ENCODE peak calls at places on chromosomes 3 and 15, in six cellular contexts. One of them, this sample, is unnamed.

GRCh38 chr3:60696559-60697125 is 554.6 kb downstream of the FHIT start:
- DNase-seq in prostate gland: no peak
- DNase-seq in SK-N-SH: no peak
- DNase-seq in endothelial cell of umbilical vein: no peak
- DNase-seq in transverse colon: no peak
- DNase-seq in breast epithelium: no peak
- DNase-seq in this sample: no peak

GRCh38 chr3:122366379-122366749 is 16.7 kb downstream of the MIX23 start:
- DNase-seq in SK-N-SH: no peak
- DNase-seq in breast epithelium: no peak
- DNase-seq in transverse colon: no peak
- DNase-seq in prostate gland: no peak
- DNase-seq in endothelial cell of umbilical vein: no peak
- DNase-seq in this sample: no peak

GRCh38 chr3:15979490-15979889 is 181.7 kb upstream of the ANKRD28 start:
- DNase-seq in transverse colon: no peak
- DNase-seq in breast epithelium: no peak
- DNase-seq in prostate gland: no peak
- DNase-seq in endothelial cell of umbilical vein: no peak
- DNase-seq in SK-N-SH: no peak
- DNase-seq in this sample: peak

GRCh38 chr3:119637679-119638525 is 22.5 kb downstream of the POPDC2 start:
- DNase-seq in transverse colon: no peak
- DNase-seq in breast epithelium: no peak
- DNase-seq in SK-N-SH: peak
- DNase-seq in prostate gland: no peak
- DNase-seq in endothelial cell of umbilical vein: peak
- DNase-seq in this sample: no peak

GRCh38 chr3:71703796-71704195 is 21.4 kb downstream of the EIF4E3 start:
- DNase-seq in endothelial cell of umbilical vein: no peak
- DNase-seq in breast epithelium: no peak
- DNase-seq in prostate gland: no peak
- DNase-seq in SK-N-SH: no peak
- DNase-seq in transverse colon: no peak
- DNase-seq in this sample: no peak

GRCh38 chr15:60585743-60586708 is 107.1 kb upstream of the ICE2 start:
- DNase-seq in transverse colon: peak
- DNase-seq in prostate gland: peak
- DNase-seq in breast epithelium: no peak
- DNase-seq in SK-N-SH: peak
- DNase-seq in endothelial cell of umbilical vein: peak
- DNase-seq in this sample: no peak

GRCh38 chr3:86967062-86967461 is 23.9 kb downstream of the VGLL3 start:
- DNase-seq in endothelial cell of umbilical vein: no peak
- DNase-seq in SK-N-SH: no peak
- DNase-seq in prostate gland: no peak
- DNase-seq in transverse colon: no peak
- DNase-seq in breast epithelium: no peak
- DNase-seq in this sample: no peak

GRCh38 chr3:95810468-95810867 is 1003.9 kb upstream of the EPHA6 start:
- DNase-seq in breast epithelium: no peak
- DNase-seq in endothelial cell of umbilical vein: no peak
- DNase-seq in prostate gland: no peak
- DNase-seq in transverse colon: no peak
- DNase-seq in SK-N-SH: no peak
- DNase-seq in this sample: no peak

GRCh38 chr3:88123526-88123925 is 26.2 kb upstream of the C3orf38 start:
- DNase-seq in prostate gland: no peak
- DNase-seq in SK-N-SH: no peak
- DNase-seq in transverse colon: no peak
- DNase-seq in breast epithelium: no peak
- DNase-seq in endothelial cell of umbilical vein: no peak
- DNase-seq in this sample: no peak

GRCh38 chr3:58672451-58672850 is 5.9 kb upstream of the FAM3D start:
- DNase-seq in SK-N-SH: no peak
- DNase-seq in breast epithelium: no peak
- DNase-seq in prostate gland: no peak
- DNase-seq in transverse colon: no peak
- DNase-seq in endothelial cell of umbilical vein: no peak
- DNase-seq in this sample: no peak

GRCh38 chr3:59266551-59266950 is 216.7 kb upstream of the CFAP20DC start:
- DNase-seq in SK-N-SH: no peak
- DNase-seq in prostate gland: no peak
- DNase-seq in breast epithelium: no peak
- DNase-seq in transverse colon: no peak
- DNase-seq in endothelial cell of umbilical vein: no peak
- DNase-seq in this sample: peak

GRCh38 chr15:70875001-70875782 is 17.0 kb downstream of the THAP10 start:
- DNase-seq in SK-N-SH: peak
- DNase-seq in prostate gland: no peak
- DNase-seq in endothelial cell of umbilical vein: peak
- DNase-seq in breast epithelium: no peak
- DNase-seq in transverse colon: no peak
- DNase-seq in this sample: no peak

DNA sequence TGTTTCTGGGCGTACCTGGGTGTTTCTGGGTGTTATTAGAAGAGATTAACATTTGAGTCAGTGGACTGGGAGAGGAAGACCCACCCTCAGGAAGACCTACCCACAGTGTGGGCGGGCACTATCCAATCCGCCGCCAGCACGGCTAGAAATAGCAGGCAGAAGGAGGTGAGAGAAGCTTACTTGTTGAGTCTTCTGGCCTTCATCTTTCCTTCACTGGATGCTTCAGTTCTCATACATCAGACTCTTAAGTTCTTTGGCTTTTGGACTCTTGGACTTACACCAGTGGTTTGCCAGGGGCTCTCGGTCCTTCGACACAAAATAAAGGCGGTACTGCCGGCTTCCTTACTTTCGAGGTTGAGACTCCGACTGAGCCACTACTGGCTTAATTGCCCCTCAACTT is 654.6 kb upstream of the CADM2 start:
- DNase-seq in breast epithelium: no peak
- DNase-seq in endothelial cell of umbilical vein: no peak
- DNase-seq in prostate gland: no peak
- DNase-seq in SK-N-SH: no peak
- DNase-seq in transverse colon: no peak
- DNase-seq in this sample: no peak
- TF ChIP-seq POLR2AphosphoS5 in breast epithelium: no peak
- TF ChIP-seq POLR2AphosphoS5 in endothelial cell of umbilical vein: no peak
- TF ChIP-seq POLR2AphosphoS5 in prostate gland: no peak
- TF ChIP-seq POLR2AphosphoS5 in SK-N-SH: no peak
- TF ChIP-seq POLR2AphosphoS5 in transverse colon: no peak
- TF ChIP-seq POLR2AphosphoS5 in this sample: no peak

DNA sequence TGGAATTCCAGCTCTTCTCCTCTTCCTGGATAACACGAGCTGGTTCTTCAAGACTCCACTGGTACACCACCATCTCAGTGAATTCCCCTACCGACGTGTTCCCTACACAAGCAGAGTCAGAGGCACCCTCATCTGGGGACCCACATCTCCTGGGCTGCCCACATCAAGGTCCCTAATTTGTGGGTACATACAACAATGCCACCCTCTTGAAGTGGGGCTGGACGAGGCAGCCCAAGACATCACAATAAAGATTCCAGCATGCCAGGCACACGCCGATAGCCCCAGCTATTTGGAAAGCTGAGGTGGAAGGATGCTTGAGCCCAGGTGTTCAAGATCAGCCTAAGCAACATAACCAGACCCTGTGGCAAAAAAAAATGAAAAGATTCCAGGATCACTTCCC is 221.2 kb upstream of the LINGO1 start:
- DNase-seq in endothelial cell of umbilical vein: no peak
- DNase-seq in breast epithelium: peak
- DNase-seq in prostate gland: no peak
- DNase-seq in transverse colon: no peak
- DNase-seq in SK-N-SH: no peak
- DNase-seq in this sample: no peak
- H3K4me3 ChIP-seq in endothelial cell of umbilical vein: no peak
- H3K4me3 ChIP-seq in breast epithelium: no peak
- H3K4me3 ChIP-seq in prostate gland: no peak
- H3K4me3 ChIP-seq in transverse colon: no peak
- H3K4me3 ChIP-seq in SK-N-SH: no peak
- H3K4me3 ChIP-seq in this sample: no peak

DNA sequence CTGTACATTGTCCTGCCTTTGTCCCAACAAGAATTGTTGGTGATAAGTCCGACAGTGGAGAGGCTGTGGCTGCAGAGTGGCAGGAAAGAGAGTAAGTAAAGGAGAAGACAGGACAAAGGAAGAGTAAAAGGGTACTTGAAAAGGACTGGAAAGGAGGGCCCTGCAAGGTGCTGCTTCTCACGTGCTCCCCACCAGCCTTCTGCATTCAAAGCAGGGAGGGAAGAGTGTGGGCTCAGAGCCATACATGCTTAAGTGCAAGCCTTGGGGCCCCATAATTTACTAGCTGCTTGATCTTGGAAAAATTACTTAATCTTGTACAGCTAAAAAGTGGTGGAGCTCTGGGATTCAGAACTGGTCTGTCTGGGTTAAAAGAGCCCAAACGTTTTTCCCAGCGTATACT is 29.9 kb downstream of the MME start:
- DNase-seq in transverse colon: no peak
- DNase-seq in endothelial cell of umbilical vein: no peak
- DNase-seq in prostate gland: no peak
- DNase-seq in SK-N-SH: no peak
- DNase-seq in breast epithelium: no peak
- DNase-seq in this sample: no peak
- TF ChIP-seq POLR2AphosphoS5 in transverse colon: no peak
- TF ChIP-seq POLR2AphosphoS5 in endothelial cell of umbilical vein: no peak
- TF ChIP-seq POLR2AphosphoS5 in prostate gland: no peak
- TF ChIP-seq POLR2AphosphoS5 in SK-N-SH: no peak
- TF ChIP-seq POLR2AphosphoS5 in breast epithelium: no peak
- TF ChIP-seq POLR2AphosphoS5 in this sample: no peak

DNA sequence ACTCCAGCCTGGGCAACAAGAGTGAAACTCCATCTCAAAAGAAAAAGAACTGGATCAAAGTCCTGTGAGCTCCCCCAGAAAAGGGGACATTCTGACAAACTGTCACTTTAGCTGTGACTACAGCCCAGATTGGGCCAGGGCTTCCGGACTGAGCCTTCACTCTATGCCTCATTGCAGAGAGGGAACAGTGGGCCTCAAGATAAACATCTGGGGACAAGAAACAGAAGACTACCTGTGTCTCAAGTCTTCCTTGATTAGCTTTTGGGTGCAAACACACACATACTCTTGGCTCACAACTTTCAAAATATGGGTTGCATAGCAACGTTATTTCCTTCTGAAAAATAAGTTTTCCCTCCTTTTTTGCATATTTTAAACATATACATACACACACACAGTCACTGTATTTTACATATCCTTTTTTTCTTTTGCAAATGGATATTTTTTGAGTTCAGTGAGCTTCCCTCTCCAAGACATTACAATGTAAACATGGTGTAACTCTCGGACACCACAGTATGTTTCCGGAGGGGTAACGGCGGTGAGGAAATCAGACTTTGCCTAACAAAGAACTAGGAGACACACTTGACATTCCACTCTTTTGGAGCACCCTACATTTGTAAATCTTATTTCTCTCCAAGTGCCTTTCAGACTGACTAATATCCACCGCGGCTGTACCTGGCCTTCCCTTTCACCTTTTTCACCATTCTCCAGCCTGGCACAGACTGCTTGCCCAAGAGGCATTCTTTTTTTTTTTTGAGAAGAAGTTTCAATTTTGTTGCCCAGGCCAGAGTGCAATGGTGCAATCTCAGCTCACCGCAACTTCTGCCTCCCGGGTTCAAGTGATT is 3.5 kb downstream of the TKT start:
- DNase-seq in breast epithelium: no peak
- DNase-seq in SK-N-SH: no peak
- DNase-seq in endothelial cell of umbilical vein: peak
- DNase-seq in prostate gland: no peak
- DNase-seq in transverse colon: no peak
- DNase-seq in this sample: no peak
- H3K4me3 ChIP-seq in breast epithelium: no peak
- H3K4me3 ChIP-seq in SK-N-SH: no peak
- H3K4me3 ChIP-seq in endothelial cell of umbilical vein: no peak
- H3K4me3 ChIP-seq in prostate gland: no peak
- H3K4me3 ChIP-seq in transverse colon: no peak
- H3K4me3 ChIP-seq in this sample: peak

GRCh38 chr3:32895701-32896100 is 55.7 kb upstream of the CCR4 start:
- DNase-seq in prostate gland: no peak
- DNase-seq in transverse colon: no peak
- DNase-seq in breast epithelium: no peak
- DNase-seq in endothelial cell of umbilical vein: no peak
- DNase-seq in SK-N-SH: no peak
- DNase-seq in this sample: no peak
- TF ChIP-seq POLR2AphosphoS5 in prostate gland: no peak
- TF ChIP-seq POLR2AphosphoS5 in transverse colon: no peak
- TF ChIP-seq POLR2AphosphoS5 in breast epithelium: no peak
- TF ChIP-seq POLR2AphosphoS5 in endothelial cell of umbilical vein: no peak
- TF ChIP-seq POLR2AphosphoS5 in SK-N-SH: no peak
- TF ChIP-seq POLR2AphosphoS5 in this sample: no peak

DNA sequence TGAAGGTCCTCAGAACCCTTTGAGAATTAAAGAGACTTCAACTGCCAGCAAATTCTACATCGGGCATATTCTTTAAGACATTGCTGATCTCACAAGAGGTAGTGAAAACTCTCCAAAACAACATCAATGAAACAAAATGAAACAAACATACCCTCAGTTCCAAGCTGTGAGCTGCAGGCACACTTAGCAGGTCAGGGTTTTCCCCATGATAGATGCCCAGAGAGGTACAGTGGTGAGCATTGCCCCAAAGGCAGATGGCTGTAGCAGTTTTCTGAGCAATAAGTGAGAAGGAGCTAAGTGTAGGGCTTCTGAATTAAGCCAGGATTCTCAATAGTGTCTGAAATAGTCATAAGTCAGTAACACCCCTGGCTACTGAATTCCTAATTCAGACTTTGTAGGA is 96.1 kb upstream of the TSEN2 start:
- DNase-seq in endothelial cell of umbilical vein: no peak
- DNase-seq in transverse colon: no peak
- DNase-seq in prostate gland: no peak
- DNase-seq in breast epithelium: no peak
- DNase-seq in SK-N-SH: no peak
- DNase-seq in this sample: no peak
- H3K4me3 ChIP-seq in endothelial cell of umbilical vein: no peak
- H3K4me3 ChIP-seq in transverse colon: no peak
- H3K4me3 ChIP-seq in prostate gland: no peak
- H3K4me3 ChIP-seq in breast epithelium: no peak
- H3K4me3 ChIP-seq in SK-N-SH: no peak
- H3K4me3 ChIP-seq in this sample: no peak

This sample was measured in esophagus muscularis mucosa.